ENCODE peak calls at places on chromosomes 5 and 9, in ten cellular contexts. T is mesendoderm, I is HCT116, V is endodermal cell, B is IMR-90, A is adipocyte, X is K562, E is fibroblast of lung, U is PC-3, Z is H9. Q is an unnamed sample.

GRCh38 chr9:4620881-4621555 is 41.1 kb upstream of the PLPP6 start:
- DNase-seq in T (peak; percentile 71), I (no peak), V (no peak), B (peak; percentile 31), A (peak; percentile 35), X (no peak), E (no peak), U (no peak), Z (no peak), Q (no peak)

GRCh38 chr9:73038613-73039012 is 85.8 kb upstream of the ALDH1A1 start:
- DNase-seq in T (peak; percentile 60), I (no peak), V (peak; percentile 50), B (no peak), A (peak; percentile 78), X (peak; percentile 53), E (peak; percentile 94), U (no peak), Z (peak; percentile 35), Q (no peak)

GRCh38 chr5:80260461-80260860 is 4.6 kb upstream of the SERINC5 start:
- DNase-seq in T (no peak), I (no peak), V (no peak), B (no peak), A (no peak), X (no peak), E (no peak), U (no peak), Z (no peak), Q (no peak)

GRCh38 chr5:179568731-179569130 is 18.4 kb downstream of the RUFY1 start:
- DNase-seq in T (no peak), I (no peak), V (no peak), B (peak; percentile 50), A (no peak), X (no peak), E (peak; percentile 29), U (no peak), Z (no peak), Q (no peak)

GRCh38 chr9:129102791-129103594 is 7.6 kb downstream of the CRAT start:
- DNase-seq in T (peak; percentile 82), I (peak; percentile 31), V (peak; percentile 90), B (peak; percentile 35), A (peak; percentile 62), X (peak; percentile 82), E (peak; percentile 40), U (no peak), Z (peak; percentile 85), Q (peak; percentile 46)

GRCh38 chr5:111422245-111422644 is 90.1 kb downstream of the STARD4 start:
- DNase-seq in T (no peak), I (no peak), V (no peak), B (no peak), A (no peak), X (no peak), E (no peak), U (no peak), Z (no peak), Q (peak; percentile 63)

GRCh38 chr9:70924380-70924779 is 197.0 kb downstream of the TRPM3 start:
- DNase-seq in T (no peak), I (no peak), V (no peak), B (peak; percentile 65), A (peak; percentile 88), X (no peak), E (peak; percentile 86), U (no peak), Z (no peak), Q (no peak)

GRCh38 chr9:86099695-86100364 is 472 bp upstream of the GOLM1 start:
- DNase-seq in T (peak; percentile 67), I (peak; percentile 57), V (peak; percentile 74), B (peak; percentile 57), A (peak; percentile 81), X (no peak), E (peak; percentile 57), U (peak; percentile 56), Z (peak; percentile 49), Q (peak; percentile 64)

GRCh38 chr5:124952079-124952478 is 205.6 kb upstream of the ZNF608 start:
- DNase-seq in T (no peak), I (no peak), V (no peak), B (peak; percentile 38), A (no peak), X (no peak), E (peak; percentile 41), U (no peak), Z (no peak), Q (peak; percentile 97)

GRCh38 chr5:62538017-62538942 is 40.3 kb upstream of the LRRC70 start:
- DNase-seq in T (peak; percentile 46), I (no peak), V (no peak), B (peak; percentile 94), A (peak; percentile 51), X (peak; percentile 70), E (peak; percentile 88), U (peak; percentile 72), Z (no peak), Q (no peak)

GRCh38 chr5:558326-558725 is 34.1 kb upstream of the SLC9A3 start:
- DNase-seq in T (no peak), I (no peak), V (peak; percentile 27), B (no peak), A (no peak), X (no peak), E (no peak), U (no peak), Z (no peak), Q (no peak)

GRCh38 chr9:35604578-35605335 is at the start of gene TESK1:
- DNase-seq in T (peak; percentile 88), I (peak; percentile 48), V (peak; percentile 95), B (peak; percentile 34), A (peak; percentile 83), X (peak; percentile 85), E (peak; percentile 49), U (peak; percentile 70), Z (peak; percentile 90), Q (peak; percentile 91)

GRCh38 chr5:146051678-146052077 is 53.7 kb downstream of the PLAC8L1 start:
- DNase-seq in T (peak; percentile 29), I (no peak), V (no peak), B (peak; percentile 85), A (peak; percentile 25), X (no peak), E (no peak), U (no peak), Z (no peak), Q (no peak)

GRCh38 chr5:35129921-35130485 is 82.3 kb upstream of the AGXT2 start:
- DNase-seq in T (no peak), I (no peak), V (no peak), B (peak; percentile 65), A (peak; percentile 13), X (no peak), E (peak; percentile 65), U (peak; percentile 94), Z (no peak), Q (no peak)

DNA sequence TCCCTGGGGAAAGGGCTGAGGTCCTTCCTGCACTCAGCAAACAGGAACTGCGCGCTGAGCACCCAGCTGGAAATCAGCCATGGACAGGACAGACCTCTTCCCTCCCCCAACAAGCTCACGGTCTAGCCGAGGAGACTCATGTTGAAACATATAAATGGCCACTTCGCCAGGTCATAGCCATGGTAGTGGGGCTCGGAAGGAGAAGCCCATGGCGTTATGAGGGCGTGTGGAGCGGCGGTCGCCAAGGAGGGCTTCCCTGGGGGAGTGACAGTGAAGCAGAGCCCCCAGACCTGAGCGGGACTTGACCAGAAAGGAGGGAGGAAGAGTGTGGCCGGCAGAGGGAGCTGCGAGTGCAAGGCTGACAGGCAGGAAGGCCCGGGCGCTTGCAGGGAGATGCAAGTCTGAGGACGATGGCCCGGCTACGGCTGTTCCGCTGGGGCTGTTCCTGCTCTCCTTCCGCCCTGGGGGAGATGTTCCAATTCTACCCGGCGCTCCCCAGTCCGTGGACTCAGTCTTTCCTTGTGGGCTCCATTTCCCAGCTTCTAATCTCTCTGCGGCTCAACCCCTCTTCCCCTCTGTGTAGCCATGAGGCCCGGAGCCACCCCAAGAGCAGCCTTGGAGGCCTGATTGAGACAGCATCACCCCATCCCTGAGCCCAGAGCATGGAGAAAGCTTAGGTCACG is 43.9 kb upstream of the PRRC2B start:
- DNase-seq in T (peak; percentile 93), I (peak; percentile 62), V (peak; percentile 97), B (peak; percentile 77), A (peak; percentile 95), X (peak; percentile 90), E (peak; percentile 84), U (peak; percentile 74), Z (peak; percentile 95), Q (peak; percentile 77)
- H3K9ac ChIP-seq in T (peak overlapping the region; percentile 76), I (peak overlapping the region; percentile 14), V (no peak overlapping the region), B (peak overlapping the region; percentile 42), A (peak overlapping the region; percentile 53), X (peak overlapping the region; percentile 88), E (no peak overlapping the region), U (no peak overlapping the region), Z (no peak overlapping the region), Q (no peak overlapping the region)

DNA sequence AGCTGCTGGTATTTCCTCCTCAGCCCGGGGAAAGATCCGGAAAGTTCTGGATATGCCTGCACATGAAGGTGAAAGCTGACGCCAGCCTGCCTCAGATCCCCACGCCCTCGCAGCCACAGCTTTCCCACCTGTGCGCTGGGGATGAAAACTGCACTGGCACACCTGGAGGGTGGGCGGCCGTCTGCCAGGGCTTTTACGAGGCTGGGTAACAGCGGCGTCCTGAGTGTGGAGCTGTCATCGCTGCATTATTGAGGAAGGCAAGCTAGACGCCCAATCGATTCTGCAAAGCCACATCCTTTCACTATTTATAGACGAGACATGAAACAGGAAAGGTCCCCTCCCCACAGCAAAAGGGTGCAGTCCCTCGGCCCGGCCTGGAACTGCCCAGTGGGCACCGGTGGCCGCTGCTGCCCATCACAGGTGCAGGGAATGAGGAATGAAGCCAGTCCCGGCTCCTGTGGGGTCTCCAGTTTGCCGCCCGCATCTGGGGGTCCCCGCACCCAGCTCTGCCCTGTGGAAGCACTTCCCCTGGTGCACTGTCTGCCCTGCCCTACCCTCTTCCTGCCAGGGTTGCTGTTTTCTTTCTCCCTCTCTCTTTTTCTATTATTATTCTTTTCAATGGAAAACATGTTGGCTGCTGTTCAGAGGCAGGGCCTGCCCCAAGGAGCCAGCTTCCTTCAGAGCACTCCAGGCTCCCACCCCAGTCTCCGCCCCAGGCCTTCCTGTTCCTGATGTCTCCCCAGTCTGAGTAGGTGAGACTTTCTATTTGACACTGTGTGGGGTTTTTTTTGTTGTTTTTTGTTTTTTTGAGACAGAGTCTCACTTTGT is 7.0 kb downstream of the NOTCH1 start:
- DNase-seq in T (no peak), I (no peak), V (no peak), B (no peak), A (no peak), X (no peak), E (no peak), U (no peak), Z (no peak), Q (peak; percentile 63)
- H3K9ac ChIP-seq in T (no peak overlapping the region), I (peak overlapping the region; percentile 61), V (no peak overlapping the region), B (no peak overlapping the region), A (no peak overlapping the region), X (peak overlapping the region; percentile 47), E (no peak overlapping the region), U (no peak overlapping the region), Z (no peak overlapping the region), Q (peak overlapping the region; percentile 57)

DNA sequence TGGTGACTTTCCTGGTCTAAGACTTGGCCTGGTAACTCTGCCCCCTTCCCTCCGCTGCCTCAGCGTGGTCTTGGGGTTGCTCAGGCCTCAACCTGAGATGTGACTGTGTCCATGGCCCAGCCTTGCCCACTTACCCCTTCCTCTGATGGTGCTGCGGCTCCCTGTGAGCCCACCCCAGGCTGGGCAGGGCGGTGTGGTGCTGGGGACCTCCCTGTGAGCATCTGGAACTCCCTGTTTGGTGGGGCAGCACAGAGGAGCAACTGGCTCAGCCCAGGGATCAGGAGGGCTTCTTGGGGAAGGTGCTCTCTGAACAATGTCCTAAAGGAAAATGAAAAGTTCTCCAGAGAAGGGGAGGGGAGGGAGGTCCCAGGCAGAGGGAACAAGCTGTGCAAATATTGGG is 62.3 kb upstream of the PSD2 start:
- DNase-seq in T (no peak), I (no peak), V (no peak), B (no peak), A (no peak), X (no peak), E (no peak), U (no peak), Z (no peak), Q (no peak)
- H3K9ac ChIP-seq in T (no peak overlapping the region), I (no peak overlapping the region), V (no peak overlapping the region), B (no peak overlapping the region), A (no peak overlapping the region), X (peak overlapping the region; percentile 69), E (no peak overlapping the region), U (no peak overlapping the region), Z (no peak overlapping the region), Q (no peak overlapping the region)

GRCh38 chr5:14142202-14142855 is 813 bp upstream of the TRIO start:
- DNase-seq in T (no peak), I (no peak), V (no peak), B (no peak), A (no peak), X (no peak), E (peak; percentile 55), U (no peak), Z (no peak), Q (peak; percentile 19)
- H3K9ac ChIP-seq in T (peak overlapping the region; percentile 81), I (peak overlapping the region; percentile 68), V (peak overlapping the region; percentile 38), B (peak overlapping the region; percentile 91), A (peak overlapping the region; percentile 91), X (peak overlapping the region; percentile 82), E (peak overlapping the region; percentile 84), U (peak overlapping the region; percentile 86), Z (peak overlapping the region; percentile 52), Q (peak overlapping the region; percentile 71)